ENCODE peak calls at places on chromosomes 7 and 10, in ten cellular contexts. One of them, this sample, is unnamed.
A peak's percentile ranks its signal among the peaks of the same experiment; 100 is the strongest.

GRCh38 chr7:45240187-45240776 is 82.7 kb downstream of the RAMP3 start:
- DNase-seq in GM23248: no peak
- DNase-seq in smooth muscle cell of the brain vasculature: no peak
- DNase-seq in naive thymus-derived CD8-positive, alpha-beta T cell: no peak
- DNase-seq in T follicular helper cell: no peak
- DNase-seq in NT2/D1: no peak
- DNase-seq in IMR-90: no peak
- DNase-seq in ELR: no peak
- DNase-seq in T-helper 9 cell: no peak
- DNase-seq in tibial nerve: no peak
- DNase-seq in this sample: no peak

GRCh38 chr10:14508725-14509124 is 178.0 kb upstream of the FRMD4A start:
- DNase-seq in IMR-90: no peak
- DNase-seq in GM23248: no peak
- DNase-seq in T follicular helper cell: no peak
- DNase-seq in T-helper 9 cell: no peak
- DNase-seq in NT2/D1: no peak
- DNase-seq in smooth muscle cell of the brain vasculature: no peak
- DNase-seq in tibial nerve: peak; percentile 56
- DNase-seq in naive thymus-derived CD8-positive, alpha-beta T cell: no peak
- DNase-seq in ELR: no peak
- DNase-seq in this sample: no peak

GRCh38 chr7:123865517-123866117 is 20.6 kb downstream of the HYAL4 start:
- DNase-seq in tibial nerve: no peak
- DNase-seq in IMR-90: peak; percentile 67
- DNase-seq in smooth muscle cell of the brain vasculature: peak; percentile 51
- DNase-seq in NT2/D1: peak; percentile 58
- DNase-seq in GM23248: peak; percentile 66
- DNase-seq in ELR: peak; percentile 63
- DNase-seq in T-helper 9 cell: peak; percentile 2
- DNase-seq in naive thymus-derived CD8-positive, alpha-beta T cell: peak; percentile 28
- DNase-seq in T follicular helper cell: peak; percentile 9
- DNase-seq in this sample: peak; percentile 56

GRCh38 chr10:103193107-103193819 is at the start of gene NT5C2:
- DNase-seq in ELR: peak; percentile 86
- DNase-seq in T-helper 9 cell: peak; percentile 63
- DNase-seq in GM23248: peak; percentile 92
- DNase-seq in naive thymus-derived CD8-positive, alpha-beta T cell: peak; percentile 74
- DNase-seq in smooth muscle cell of the brain vasculature: no peak
- DNase-seq in T follicular helper cell: peak; percentile 58
- DNase-seq in tibial nerve: peak; percentile 59
- DNase-seq in IMR-90: peak; percentile 72
- DNase-seq in NT2/D1: no peak
- DNase-seq in this sample: peak; percentile 48

GRCh38 chr7:7183833-7184463 is 1.6 kb downstream of the C1GALT1 start:
- DNase-seq in IMR-90: no peak
- DNase-seq in tibial nerve: no peak
- DNase-seq in smooth muscle cell of the brain vasculature: no peak
- DNase-seq in NT2/D1: no peak
- DNase-seq in ELR: peak; percentile 56
- DNase-seq in naive thymus-derived CD8-positive, alpha-beta T cell: no peak
- DNase-seq in T follicular helper cell: no peak
- DNase-seq in T-helper 9 cell: no peak
- DNase-seq in GM23248: peak; percentile 57
- DNase-seq in this sample: no peak

GRCh38 chr10:79393924-79394610 is 46.8 kb downstream of the PPIF start:
- DNase-seq in IMR-90: no peak
- DNase-seq in T follicular helper cell: no peak
- DNase-seq in naive thymus-derived CD8-positive, alpha-beta T cell: no peak
- DNase-seq in T-helper 9 cell: no peak
- DNase-seq in NT2/D1: no peak
- DNase-seq in GM23248: no peak
- DNase-seq in ELR: no peak
- DNase-seq in smooth muscle cell of the brain vasculature: no peak
- DNase-seq in tibial nerve: no peak
- DNase-seq in this sample: no peak

GRCh38 chr7:148944935-148945934 is 61.1 kb upstream of the EZH2 start:
- DNase-seq in naive thymus-derived CD8-positive, alpha-beta T cell: no peak
- DNase-seq in IMR-90: peak; percentile 66
- DNase-seq in T follicular helper cell: no peak
- DNase-seq in GM23248: peak; percentile 78
- DNase-seq in smooth muscle cell of the brain vasculature: no peak
- DNase-seq in tibial nerve: no peak
- DNase-seq in NT2/D1: no peak
- DNase-seq in ELR: peak; percentile 50
- DNase-seq in T-helper 9 cell: no peak
- DNase-seq in this sample: peak; percentile 80

GRCh38 chr7:150986099-150986512 is 4.7 kb upstream of the NOS3 start:
- DNase-seq in tibial nerve: peak; percentile 25
- DNase-seq in T follicular helper cell: peak; percentile 34
- DNase-seq in IMR-90: peak; percentile 48
- DNase-seq in GM23248: peak; percentile 70
- DNase-seq in T-helper 9 cell: peak; percentile 41
- DNase-seq in naive thymus-derived CD8-positive, alpha-beta T cell: peak; percentile 44
- DNase-seq in ELR: peak; percentile 66
- DNase-seq in smooth muscle cell of the brain vasculature: no peak
- DNase-seq in NT2/D1: no peak
- DNase-seq in this sample: peak; percentile 59

GRCh38 chr10:132526676-132527075 is 10.9 kb upstream of the INPP5A start:
- DNase-seq in IMR-90: peak; percentile 72
- DNase-seq in naive thymus-derived CD8-positive, alpha-beta T cell: no peak
- DNase-seq in T follicular helper cell: no peak
- DNase-seq in T-helper 9 cell: no peak
- DNase-seq in GM23248: peak; percentile 97
- DNase-seq in NT2/D1: no peak
- DNase-seq in ELR: peak; percentile 87
- DNase-seq in smooth muscle cell of the brain vasculature: no peak
- DNase-seq in tibial nerve: no peak
- DNase-seq in this sample: no peak

GRCh38 chr10:49649936-49650723 is 29.3 kb upstream of the C10orf53 start:
- DNase-seq in GM23248: no peak
- DNase-seq in tibial nerve: no peak
- DNase-seq in smooth muscle cell of the brain vasculature: no peak
- DNase-seq in naive thymus-derived CD8-positive, alpha-beta T cell: no peak
- DNase-seq in NT2/D1: no peak
- DNase-seq in T-helper 9 cell: no peak
- DNase-seq in IMR-90: no peak
- DNase-seq in ELR: no peak
- DNase-seq in T follicular helper cell: no peak
- DNase-seq in this sample: no peak

GRCh38 chr7:44378744-44379143 is 53.4 kb upstream of the CAMK2B start:
- DNase-seq in NT2/D1: no peak
- DNase-seq in tibial nerve: no peak
- DNase-seq in IMR-90: peak; percentile 92
- DNase-seq in smooth muscle cell of the brain vasculature: no peak
- DNase-seq in T-helper 9 cell: no peak
- DNase-seq in GM23248: peak; percentile 95
- DNase-seq in naive thymus-derived CD8-positive, alpha-beta T cell: no peak
- DNase-seq in ELR: peak; percentile 99
- DNase-seq in T follicular helper cell: no peak
- DNase-seq in this sample: peak; percentile 96

GRCh38 chr7:150901160-150902035 is 49.1 kb downstream of the AOC1 start:
- DNase-seq in naive thymus-derived CD8-positive, alpha-beta T cell: no peak
- DNase-seq in tibial nerve: no peak
- DNase-seq in GM23248: no peak
- DNase-seq in NT2/D1: peak; percentile 18
- DNase-seq in IMR-90: no peak
- DNase-seq in ELR: no peak
- DNase-seq in T follicular helper cell: no peak
- DNase-seq in smooth muscle cell of the brain vasculature: no peak
- DNase-seq in T-helper 9 cell: no peak
- DNase-seq in this sample: peak; percentile 26

GRCh38 chr10:68208424-68209042 is 23.4 kb downstream of the ATOH7 start:
- DNase-seq in tibial nerve: no peak
- DNase-seq in naive thymus-derived CD8-positive, alpha-beta T cell: no peak
- DNase-seq in GM23248: peak; percentile 81
- DNase-seq in T follicular helper cell: no peak
- DNase-seq in T-helper 9 cell: no peak
- DNase-seq in smooth muscle cell of the brain vasculature: peak; percentile 43
- DNase-seq in NT2/D1: peak; percentile 76
- DNase-seq in IMR-90: peak; percentile 79
- DNase-seq in ELR: peak; percentile 83
- DNase-seq in this sample: peak; percentile 88

GRCh38 chr10:101297901-101298451 is 56.0 kb upstream of the BTRC start:
- DNase-seq in T follicular helper cell: peak; percentile 60
- DNase-seq in smooth muscle cell of the brain vasculature: peak; percentile 7
- DNase-seq in T-helper 9 cell: peak; percentile 77
- DNase-seq in ELR: peak; percentile 62
- DNase-seq in IMR-90: peak; percentile 39
- DNase-seq in GM23248: peak; percentile 67
- DNase-seq in NT2/D1: peak; percentile 63
- DNase-seq in tibial nerve: peak; percentile 25
- DNase-seq in naive thymus-derived CD8-positive, alpha-beta T cell: peak; percentile 74
- DNase-seq in this sample: peak; percentile 62

GRCh38 chr7:25849361-25850184 is 302.4 kb upstream of the NFE2L3 start:
- DNase-seq in GM23248: peak; percentile 93
- DNase-seq in T-helper 9 cell: no peak
- DNase-seq in tibial nerve: peak; percentile 22
- DNase-seq in NT2/D1: no peak
- DNase-seq in IMR-90: peak; percentile 91
- DNase-seq in ELR: peak; percentile 83
- DNase-seq in smooth muscle cell of the brain vasculature: peak; percentile 83
- DNase-seq in T follicular helper cell: no peak
- DNase-seq in naive thymus-derived CD8-positive, alpha-beta T cell: no peak
- DNase-seq in this sample: peak; percentile 78

GRCh38 chr10:131174651-131175540 is 136.6 kb downstream of the TCERG1L start:
- DNase-seq in T follicular helper cell: no peak
- DNase-seq in NT2/D1: no peak
- DNase-seq in ELR: no peak
- DNase-seq in tibial nerve: no peak
- DNase-seq in smooth muscle cell of the brain vasculature: no peak
- DNase-seq in GM23248: no peak
- DNase-seq in naive thymus-derived CD8-positive, alpha-beta T cell: peak; percentile 4
- DNase-seq in IMR-90: no peak
- DNase-seq in T-helper 9 cell: no peak
- DNase-seq in this sample: no peak

GRCh38 chr7:55230014-55230413 is 135.1 kb upstream of the LANCL2 start:
- DNase-seq in NT2/D1: no peak
- DNase-seq in T follicular helper cell: no peak
- DNase-seq in IMR-90: no peak
- DNase-seq in smooth muscle cell of the brain vasculature: no peak
- DNase-seq in T-helper 9 cell: no peak
- DNase-seq in GM23248: no peak
- DNase-seq in tibial nerve: no peak
- DNase-seq in naive thymus-derived CD8-positive, alpha-beta T cell: no peak
- DNase-seq in ELR: no peak
- DNase-seq in this sample: no peak

GRCh38 chr7:135877799-135878198 is 99.4 kb downstream of the MTPN start:
- DNase-seq in tibial nerve: no peak
- DNase-seq in T-helper 9 cell: no peak
- DNase-seq in IMR-90: peak; percentile 33
- DNase-seq in GM23248: peak; percentile 68
- DNase-seq in NT2/D1: no peak
- DNase-seq in smooth muscle cell of the brain vasculature: no peak
- DNase-seq in T follicular helper cell: no peak
- DNase-seq in ELR: peak; percentile 32
- DNase-seq in naive thymus-derived CD8-positive, alpha-beta T cell: no peak
- DNase-seq in this sample: peak; percentile 18

GRCh38 chr10:92387289-92387940 is 96.4 kb downstream of the MARCHF5 start:
- DNase-seq in NT2/D1: peak; percentile 91
- DNase-seq in naive thymus-derived CD8-positive, alpha-beta T cell: no peak
- DNase-seq in T-helper 9 cell: no peak
- DNase-seq in T follicular helper cell: no peak
- DNase-seq in tibial nerve: no peak
- DNase-seq in GM23248: peak; percentile 48
- DNase-seq in IMR-90: peak; percentile 75
- DNase-seq in smooth muscle cell of the brain vasculature: peak; percentile 49
- DNase-seq in ELR: peak; percentile 75
- DNase-seq in this sample: peak; percentile 46

GRCh38 chr10:76357726-76358125 is 926.3 kb downstream of the LRMDA start:
- DNase-seq in naive thymus-derived CD8-positive, alpha-beta T cell: no peak
- DNase-seq in NT2/D1: no peak
- DNase-seq in T-helper 9 cell: no peak
- DNase-seq in tibial nerve: no peak
- DNase-seq in IMR-90: no peak
- DNase-seq in GM23248: no peak
- DNase-seq in ELR: no peak
- DNase-seq in T follicular helper cell: no peak
- DNase-seq in smooth muscle cell of the brain vasculature: no peak
- DNase-seq in this sample: no peak

GRCh38 chr7:27182861-27183681 is 2.0 kb downstream of the HOXA11 start:
- DNase-seq in NT2/D1: no peak
- DNase-seq in T-helper 9 cell: no peak
- DNase-seq in ELR: peak; percentile 66
- DNase-seq in tibial nerve: peak; percentile 13
- DNase-seq in naive thymus-derived CD8-positive, alpha-beta T cell: peak; percentile 17
- DNase-seq in smooth muscle cell of the brain vasculature: no peak
- DNase-seq in GM23248: peak; percentile 66
- DNase-seq in IMR-90: no peak
- DNase-seq in T follicular helper cell: no peak
- DNase-seq in this sample: no peak

GRCh38 chr7:142915315-142915714 is 18.2 kb downstream of the TRPV5 start:
- DNase-seq in T-helper 9 cell: no peak
- DNase-seq in smooth muscle cell of the brain vasculature: no peak
- DNase-seq in GM23248: no peak
- DNase-seq in NT2/D1: no peak
- DNase-seq in naive thymus-derived CD8-positive, alpha-beta T cell: no peak
- DNase-seq in tibial nerve: no peak
- DNase-seq in T follicular helper cell: no peak
- DNase-seq in IMR-90: no peak
- DNase-seq in ELR: no peak
- DNase-seq in this sample: no peak

GRCh38 chr7:252981-253380 is 37.0 kb upstream of the FOXL3 start:
- DNase-seq in IMR-90: no peak
- DNase-seq in naive thymus-derived CD8-positive, alpha-beta T cell: no peak
- DNase-seq in GM23248: no peak
- DNase-seq in tibial nerve: no peak
- DNase-seq in NT2/D1: no peak
- DNase-seq in T-helper 9 cell: no peak
- DNase-seq in smooth muscle cell of the brain vasculature: no peak
- DNase-seq in T follicular helper cell: no peak
- DNase-seq in ELR: no peak
- DNase-seq in this sample: no peak

GRCh38 chr10:82228701-82229100 is 353.7 kb downstream of the NRG3 start:
- DNase-seq in smooth muscle cell of the brain vasculature: no peak
- DNase-seq in T-helper 9 cell: no peak
- DNase-seq in ELR: no peak
- DNase-seq in tibial nerve: no peak
- DNase-seq in naive thymus-derived CD8-positive, alpha-beta T cell: no peak
- DNase-seq in IMR-90: no peak
- DNase-seq in GM23248: no peak
- DNase-seq in T follicular helper cell: no peak
- DNase-seq in NT2/D1: no peak
- DNase-seq in this sample: no peak

GRCh38 chr7:40569326-40569725 is 434.5 kb downstream of the SUGCT start:
- DNase-seq in naive thymus-derived CD8-positive, alpha-beta T cell: no peak
- DNase-seq in ELR: no peak
- DNase-seq in GM23248: no peak
- DNase-seq in T follicular helper cell: no peak
- DNase-seq in T-helper 9 cell: no peak
- DNase-seq in smooth muscle cell of the brain vasculature: no peak
- DNase-seq in IMR-90: no peak
- DNase-seq in NT2/D1: no peak
- DNase-seq in tibial nerve: no peak
- DNase-seq in this sample: no peak

GRCh38 chr7:123417580-123417979 is 116.8 kb downstream of the IQUB start:
- DNase-seq in GM23248: no peak
- DNase-seq in smooth muscle cell of the brain vasculature: no peak
- DNase-seq in IMR-90: no peak
- DNase-seq in naive thymus-derived CD8-positive, alpha-beta T cell: no peak
- DNase-seq in NT2/D1: no peak
- DNase-seq in tibial nerve: no peak
- DNase-seq in T follicular helper cell: no peak
- DNase-seq in ELR: no peak
- DNase-seq in T-helper 9 cell: no peak
- DNase-seq in this sample: no peak

GRCh38 chr10:124232686-124233545 is 139.5 kb upstream of the CHST15 start:
- DNase-seq in T-helper 9 cell: no peak
- DNase-seq in IMR-90: no peak
- DNase-seq in tibial nerve: no peak
- DNase-seq in ELR: no peak
- DNase-seq in smooth muscle cell of the brain vasculature: no peak
- DNase-seq in GM23248: no peak
- DNase-seq in naive thymus-derived CD8-positive, alpha-beta T cell: no peak
- DNase-seq in T follicular helper cell: no peak
- DNase-seq in NT2/D1: no peak
- DNase-seq in this sample: no peak

GRCh38 chr7:90201500-90201899 is 10.0 kb upstream of the STEAP2 start:
- DNase-seq in ELR: no peak
- DNase-seq in tibial nerve: no peak
- DNase-seq in smooth muscle cell of the brain vasculature: no peak
- DNase-seq in T-helper 9 cell: no peak
- DNase-seq in GM23248: no peak
- DNase-seq in NT2/D1: no peak
- DNase-seq in IMR-90: no peak
- DNase-seq in naive thymus-derived CD8-positive, alpha-beta T cell: no peak
- DNase-seq in T follicular helper cell: no peak
- DNase-seq in this sample: no peak